ENCODE peak calls at places on chromosomes 13 and 19, in nine cellular contexts. T is MCF 10A; A is KBM-7; R is fibroblast of mammary gland; D is GM12864; S is GM23248; Q is activated naive CD8-positive, alpha-beta T cell treated with anti-CD3 and anti-CD28 coated beads, Interleukin-2, amount 10 ng/mL, durations not matched to agents 7 days and 5 days; B is stimulated activated CD4-positive, alpha-beta T cell treated with anti-CD3 and anti-CD28 coated beads, Interleukin-2, amount 100 ng/mL, for 48 hours; X is activated naive CD4-positive, alpha-beta T cell treated with anti-CD3 and anti-CD28 coated beads, Interleukin-2, amount 10 ng/mL, durations not matched to agents 7 days and 5 days. E is an unnamed sample.

GRCh38 chr13:45219123-45219891 is 18.5 kb upstream of the KCTD4 start:
- DNase-seq in T (no peak), A (no peak), Q (no peak), B (no peak), D (no peak), S (peak), R (no peak), X (no peak), E (peak)

GRCh38 chr13:36190771-36191170 is 23.6 kb downstream of the SOHLH2 start:
- DNase-seq in X (no peak), A (no peak), D (no peak), R (peak), S (no peak), B (no peak), T (no peak), Q (no peak), E (no peak)

GRCh38 chr13:78881054-78881453 is 222.1 kb upstream of the OBI1 start:
- DNase-seq in S (no peak), X (no peak), R (no peak), Q (no peak), A (no peak), B (no peak), D (no peak), T (no peak), E (no peak)

GRCh38 chr19:10580979-10581631 is 6.0 kb downstream of the AP1M2 start:
- DNase-seq in B (peak), R (peak), S (peak), D (peak), A (peak), T (peak), X (peak), Q (peak), E (peak)

GRCh38 chr19:35608250-35608649 is 4.3 kb upstream of the HAUS5 start:
- DNase-seq in D (no peak), R (no peak), Q (no peak), T (no peak), S (no peak), X (peak), B (no peak), A (no peak), E (no peak)

GRCh38 chr19:30540671-30541210 is 168.6 kb downstream of the ZNF536 start:
- DNase-seq in T (no peak), Q (no peak), X (no peak), R (no peak), A (no peak), S (no peak), D (no peak), B (no peak), E (no peak)

GRCh38 chr13:62113145-62113544 is 697.5 kb upstream of the PCDH20 start:
- DNase-seq in X (no peak), D (no peak), R (no peak), T (no peak), B (no peak), Q (no peak), A (no peak), S (no peak), E (no peak)

GRCh38 chr19:39765091-39766076 is 13.3 kb upstream of the LEUTX start:
- DNase-seq in Q (no peak), D (no peak), S (peak), B (peak), X (peak), T (peak), R (peak), A (peak), E (peak)

GRCh38 chr19:21947775-21948174 is 63.0 kb downstream of the ZNF208 start:
- DNase-seq in Q (no peak), B (no peak), S (no peak), R (peak), X (no peak), A (no peak), D (no peak), T (peak), E (peak)

GRCh38 chr13:103510007-103510406 is 443.8 kb upstream of the SLC10A2 start:
- DNase-seq in A (no peak), X (no peak), T (no peak), B (no peak), S (no peak), Q (no peak), R (no peak), D (no peak), E (no peak)

GRCh38 chr13:26019881-26020535 is 31.8 kb downstream of the SHISA2 start:
- DNase-seq in S (peak), D (no peak), B (no peak), R (peak), A (no peak), Q (no peak), T (peak), X (no peak), E (peak)

GRCh38 chr13:43023244-43023931 is at the start of gene DNAJC15:
- DNase-seq in X (peak), Q (peak), R (peak), A (no peak), S (peak), T (peak), D (peak), B (peak), E (peak)

GRCh38 chr19:45140533-45140932 is 20.2 kb downstream of the NKPD1 start:
- DNase-seq in D (no peak), X (no peak), A (no peak), Q (no peak), S (no peak), R (no peak), T (no peak), B (no peak), E (no peak)

GRCh38 chr19:18436651-18437478 is 1.1 kb downstream of the ISYNA1 start:
- DNase-seq in T (no peak), D (no peak), Q (peak), X (peak), R (peak), A (peak), S (peak), B (no peak), E (peak)